ENCODE peak calls at places on chromosome 2, in four cellular contexts. G, X, S and Y are unnamed samples.

GRCh38 chr2:152546230-152546837 is 170.9 kb downstream of the PRPF40A start:
- DNase-seq in G (no peak), X (no peak), S (no peak), Y (no peak)

GRCh38 chr2:172178035-172178434 is 75.3 kb upstream of the DLX2 start:
- DNase-seq in X (no peak), G (no peak), S (no peak), Y (peak)

GRCh38 chr2:169039702-169040101 is 8.6 kb upstream of the ABCB11 start:
- DNase-seq in X (no peak), S (no peak), G (no peak), Y (no peak)

GRCh38 chr2:30197570-30197969 is 33.8 kb upstream of the LBH start:
- DNase-seq in S (no peak), X (no peak), G (no peak), Y (no peak)

GRCh38 chr2:3631851-3632659 is 25.9 kb upstream of the ALLC start:
- DNase-seq in G (no peak), X (no peak), S (peak), Y (no peak)

GRCh38 chr2:175690113-175690716 is 311.9 kb downstream of the LNPK start:
- DNase-seq in X (peak), G (peak), S (no peak), Y (peak)

GRCh38 chr2:216274194-216274593 is 98.1 kb downstream of the MARCHF4 start:
- DNase-seq in X (no peak), G (peak), S (no peak), Y (peak)

GRCh38 chr2:30714811-30715709 is 92.2 kb downstream of the CAPN13 start:
- DNase-seq in X (no peak), G (no peak), S (peak), Y (no peak)